ENCODE peak calls at places on chromosomes 4 and X, in four cellular contexts. A is activated T-helper 1 cell treated with anti-CD3 and anti-CD28 coated beads, Interleukin-2, amount 50 U/mL, for 16 hours; W is PC-3; N is bronchial epithelial cell. E is an unnamed sample.

GRCh38 chr4:79599691-79600090 is 191.7 kb upstream of the GK2 start:
- DNase-seq in A (no peak), W (no peak), N (no peak), E (no peak)

GRCh38 chrX:34404386-34405070 is 252.6 kb downstream of the TMEM47 start:
- DNase-seq in A (no peak), W (no peak), N (no peak), E (no peak)

GRCh38 chrX:151710457-151710856 is 5.4 kb upstream of the FATE1 start:
- DNase-seq in A (no peak), W (no peak), N (no peak), E (no peak)

GRCh38 chrX:107627792-107628661 is at the start of gene PRPS1:
- DNase-seq in A (peak), W (peak), N (peak), E (peak)

GRCh38 chr4:33941854-33942253 is 2302.5 kb downstream of the ARAP2 start:
- DNase-seq in A (no peak), W (no peak), N (peak), E (no peak)

GRCh38 chr4:155999743-156000142 is 46.1 kb upstream of the CTSO start:
- DNase-seq in A (no peak), W (peak), N (no peak), E (no peak)

GRCh38 chr4:32986236-32986635 is 2266.1 kb downstream of the PCDH7 start:
- DNase-seq in A (no peak), W (peak), N (no peak), E (no peak)

GRCh38 chr4:151679247-151679646 is 81.6 kb downstream of the GATB start:
- DNase-seq in A (no peak), W (no peak), N (no peak), E (no peak)

GRCh38 chr4:58749206-58749605 is 1639.0 kb upstream of the IGFBP7 start:
- DNase-seq in A (no peak), W (peak), N (no peak), E (no peak)

GRCh38 chr4:188113156-188113555 is 3.8 kb upstream of the TRIML2 start:
- DNase-seq in A (no peak), W (no peak), N (peak), E (peak)